ENCODE peak calls at places on chromosome 17, in seven cellular contexts. H, V, G, T, Z, R and F are unnamed samples.
A peak's percentile ranks its signal among the peaks of the same experiment; 100 is the strongest.

GRCh38 chr17:50944054-50944901 is 78.1 kb upstream of the TOB1 start:
- DNase-seq in H (peak; percentile 97), V (peak; percentile 93), G (peak; percentile 92), T (peak; percentile 80), Z (peak; percentile 77), R (peak; percentile 88), F (peak; percentile 92)

GRCh38 chr17:76088041-76088867 is 9.3 kb downstream of the ZACN start:
- DNase-seq in H (no peak), V (no peak), G (no peak), T (no peak), Z (no peak), R (no peak), F (no peak)

GRCh38 chr17:55295411-55296170 is 30.8 kb downstream of the HLF start:
- DNase-seq in H (peak; percentile 77), V (no peak), G (peak; percentile 66), T (peak; percentile 37), Z (peak; percentile 64), R (peak; percentile 55), F (no peak)

GRCh38 chr17:45895304-45895968 is 1.1 kb downstream of the MAPT start:
- DNase-seq in H (no peak), V (no peak), G (no peak), T (no peak), Z (no peak), R (no peak), F (no peak)

GRCh38 chr17:50151937-50152547 is 1.6 kb upstream of the PPP1R9B start:
- DNase-seq in H (peak; percentile 87), V (no peak), G (peak; percentile 90), T (peak; percentile 91), Z (peak; percentile 81), R (peak; percentile 91), F (peak; percentile 93)

GRCh38 chr17:49469831-49470568 is 25.1 kb upstream of the NGFR start:
- DNase-seq in H (no peak), V (no peak), G (no peak), T (no peak), Z (no peak), R (no peak), F (no peak)

GRCh38 chr17:38591759-38592241 is 14.0 kb downstream of the SRCIN1 start:
- DNase-seq in H (no peak), V (no peak), G (no peak), T (peak; percentile 96), Z (no peak), R (no peak), F (no peak)

GRCh38 chr17:4623249-4623648 is 18.2 kb downstream of the ALOX15 start:
- DNase-seq in H (no peak), V (no peak), G (no peak), T (no peak), Z (no peak), R (no peak), F (no peak)

GRCh38 chr17:51653902-51654301 is 393.6 kb downstream of the UTP18 start:
- DNase-seq in H (no peak), V (no peak), G (no peak), T (no peak), Z (no peak), R (no peak), F (no peak)

GRCh38 chr17:79878346-79878745 is 39.1 kb upstream of the CBX4 start:
- DNase-seq in H (no peak), V (no peak), G (no peak), T (no peak), Z (no peak), R (no peak), F (peak; percentile 53)

GRCh38 chr17:81403671-81404534 is 8.6 kb downstream of the BAHCC1 start:
- DNase-seq in H (no peak), V (no peak), G (no peak), T (no peak), Z (no peak), R (no peak), F (no peak)

GRCh38 chr17:41635121-41636097 is 11.0 kb upstream of the KRT17 start:
- DNase-seq in H (no peak), V (no peak), G (no peak), T (no peak), Z (no peak), R (peak; percentile 51), F (no peak)

GRCh38 chr17:65078441-65079160 is 22.1 kb upstream of the GNA13 start:
- DNase-seq in H (no peak), V (no peak), G (no peak), T (no peak), Z (no peak), R (no peak), F (no peak)

GRCh38 chr17:73467651-73468050 is 155.8 kb upstream of the CDC42EP4 start:
- DNase-seq in H (no peak), V (no peak), G (no peak), T (no peak), Z (no peak), R (no peak), F (no peak)
- TF ChIP-seq POLR2AphosphoS5 in H (no peak), V (no peak), G (no peak), T (no peak), Z (no peak), R (no peak), F (no peak)

GRCh38 chr17:20263595-20263994 is 203.7 kb downstream of the LGALS9B start:
- DNase-seq in H (no peak), V (no peak), G (no peak), T (no peak), Z (no peak), R (no peak), F (no peak)

GRCh38 chr17:20259668-20260067 is 207.7 kb downstream of the LGALS9B start:
- DNase-seq in H (no peak), V (no peak), G (no peak), T (no peak), Z (no peak), R (no peak), F (no peak)

GRCh38 chr17:20264996-20265395 is 202.3 kb downstream of the LGALS9B start:
- DNase-seq in H (no peak), V (no peak), G (no peak), T (no peak), Z (no peak), R (no peak), F (no peak)

GRCh38 chr17:20266806-20267458 is 200.4 kb downstream of the LGALS9B start:
- DNase-seq in H (no peak), V (no peak), G (no peak), T (no peak), Z (no peak), R (no peak), F (no peak)

GRCh38 chr17:20262116-20262977 is 205.0 kb downstream of the LGALS9B start:
- DNase-seq in H (no peak), V (no peak), G (no peak), T (no peak), Z (no peak), R (no peak), F (no peak)
- H3K27ac ChIP-seq in H (no peak overlapping the region), V (no peak overlapping the region), G (no peak overlapping the region), T (no peak overlapping the region), Z (no peak overlapping the region), R (no peak overlapping the region), F (no peak overlapping the region)

GRCh38 chr17:83104577-83105505 is 25.4 kb downstream of the METRNL start:
- DNase-seq in H (no peak), V (no peak), G (no peak), T (no peak), Z (no peak), R (no peak), F (no peak)
- TF ChIP-seq POLR2AphosphoS5 in H (no peak), V (no peak), G (no peak), T (no peak), Z (no peak), R (no peak), F (no peak)

DNA sequence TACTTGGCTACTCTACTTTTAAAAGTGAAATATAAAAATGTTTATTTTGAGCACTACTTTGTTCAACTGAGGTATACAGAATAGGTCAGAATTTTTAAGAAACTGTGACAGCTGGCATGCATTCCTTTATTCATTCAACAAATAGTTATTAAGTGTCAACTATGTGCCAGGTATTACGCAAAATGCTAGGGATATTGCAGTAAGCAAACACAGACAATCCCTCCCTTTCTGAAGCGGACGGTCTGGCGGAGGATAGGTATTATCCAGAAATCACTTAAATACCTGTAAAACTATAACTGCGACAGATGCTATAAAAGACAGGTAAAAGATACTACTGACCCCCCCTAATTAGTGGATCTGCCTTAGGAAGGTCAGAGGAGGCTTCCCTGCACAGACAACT is 26.1 kb downstream of the METTL16 start:
- DNase-seq in H (peak; percentile 61), V (no peak), G (no peak), T (no peak), Z (no peak), R (peak; percentile 39), F (no peak)
- H3K27ac ChIP-seq in H (no peak overlapping the region), V (peak overlapping the region; percentile 8), G (no peak overlapping the region), T (no peak overlapping the region), Z (peak overlapping the region; percentile 34), R (no peak overlapping the region), F (no peak overlapping the region)

GRCh38 chr17:1043601-1044251 is 46.8 kb downstream of the TIMM22 start:
- DNase-seq in H (no peak), V (no peak), G (no peak), T (no peak), Z (no peak), R (no peak), F (peak; percentile 83)
- TF ChIP-seq POLR2AphosphoS5 in H (no peak), V (no peak), G (no peak), T (no peak), Z (no peak), R (peak; percentile 20), F (peak; percentile 78)

GRCh38 chr17:19744922-19745757 is 3.0 kb downstream of the ALDH3A1 start:
- DNase-seq in H (no peak), V (peak; percentile 93), G (peak; percentile 96), T (peak; percentile 71), Z (peak; percentile 90), R (peak; percentile 91), F (peak; percentile 96)

GRCh38 chr17:19747829-19748806 is at the start of gene ALDH3A1:
- DNase-seq in H (peak; percentile 82), V (no peak), G (peak; percentile 58), T (no peak), Z (no peak), R (peak; percentile 72), F (no peak)

GRCh38 chr17:19747159-19747719 is 859 bp downstream of the ALDH3A1 start:
- DNase-seq in H (no peak), V (no peak), G (no peak), T (no peak), Z (no peak), R (no peak), F (no peak)

GRCh38 chr17:19744492-19744891 is 3.6 kb downstream of the ALDH3A1 start:
- DNase-seq in H (no peak), V (no peak), G (peak; percentile 30), T (no peak), Z (no peak), R (no peak), F (no peak)

GRCh38 chr17:19746517-19746916 is 1.6 kb downstream of the ALDH3A1 start:
- DNase-seq in H (no peak), V (no peak), G (no peak), T (no peak), Z (no peak), R (no peak), F (no peak)
- H3K27ac ChIP-seq in H (no peak overlapping the region), V (no peak overlapping the region), G (peak overlapping the region; percentile 80), T (no peak overlapping the region), Z (no peak overlapping the region), R (no peak overlapping the region), F (no peak overlapping the region)

GRCh38 chr17:27892866-27893769 is at the start of gene LYRM9:
- DNase-seq in H (peak; percentile 75), V (peak; percentile 92), G (peak; percentile 94), T (peak; percentile 81), Z (peak; percentile 80), R (peak; percentile 86), F (peak; percentile 99)
- TF ChIP-seq POLR2AphosphoS5 in H (no peak), V (no peak), G (no peak), T (peak; percentile 68), Z (no peak), R (no peak), F (peak; percentile 94)

GRCh38 chr17:61503961-61504360 is 51.7 kb downstream of the TBX4 start:
- DNase-seq in H (no peak), V (no peak), G (no peak), T (no peak), Z (no peak), R (no peak), F (no peak)
- H3K27ac ChIP-seq in H (no peak overlapping the region), V (no peak overlapping the region), G (no peak overlapping the region), T (no peak overlapping the region), Z (no peak overlapping the region), R (no peak overlapping the region), F (no peak overlapping the region)